ENCODE peak calls at places on chromosomes 7 and 10, in six cellular contexts. D is NCI-H1092 treated with DMSO at 0.1 percent for 48 hours, L is Daoy, T is OCI-LY7, G is M059J, E is iris pigment epithelial cell. M is an unnamed sample.

GRCh38 chr10:104642311-104643022 is 1.4 kb downstream of the SORCS3 start:
- DNase-seq in D (no peak), L (no peak), T (no peak), G (peak; percentile 17), E (peak; percentile 15), M (peak; percentile 5)

GRCh38 chr7:28016297-28016696 is 164.3 kb downstream of the JAZF1 start:
- DNase-seq in D (no peak), L (no peak), T (no peak), G (no peak), E (no peak), M (no peak)

GRCh38 chr10:116694253-116694926 is 48.0 kb downstream of the HSPA12A start:
- DNase-seq in D (no peak), L (no peak), T (no peak), G (no peak), E (no peak), M (no peak)

GRCh38 chr7:84025332-84025927 is 169.2 kb downstream of the SEMA3A start:
- DNase-seq in D (no peak), L (peak; percentile 86), T (no peak), G (peak; percentile 99), E (peak; percentile 93), M (peak; percentile 83)

GRCh38 chr10:71435571-71436267 is 39.0 kb downstream of the CDH23 start:
- DNase-seq in D (no peak), L (no peak), T (no peak), G (no peak), E (no peak), M (no peak)

GRCh38 chr10:53469383-53469782 is 696.8 kb upstream of the MBL2 start:
- DNase-seq in D (no peak), L (no peak), T (no peak), G (no peak), E (no peak), M (no peak)

GRCh38 chr7:100088621-100089457 is at the start of gene COPS6:
- DNase-seq in D (peak; percentile 79), L (peak; percentile 95), T (peak; percentile 81), G (peak; percentile 74), E (peak; percentile 73), M (peak; percentile 83)

GRCh38 chr10:3924344-3924743 is 139.3 kb upstream of the KLF6 start:
- DNase-seq in D (no peak), L (peak; percentile 87), T (no peak), G (peak; percentile 94), E (peak; percentile 89), M (peak; percentile 99)

GRCh38 chr10:101771380-101771779 is 4.5 kb downstream of the FGF8 start:
- DNase-seq in D (no peak), L (no peak), T (no peak), G (no peak), E (no peak), M (no peak)

GRCh38 chr7:40551685-40552576 is 417.1 kb downstream of the SUGCT start:
- DNase-seq in D (no peak), L (peak; percentile 83), T (no peak), G (peak; percentile 81), E (peak; percentile 94), M (peak; percentile 57)

GRCh38 chr10:129972145-129972965 is 8.3 kb upstream of the EBF3 start:
- DNase-seq in D (no peak), L (peak; percentile 35), T (no peak), G (no peak), E (no peak), M (no peak)

GRCh38 chr7:47479821-47480575 is 101.9 kb downstream of the TNS3 start:
- DNase-seq in D (no peak), L (no peak), T (peak; percentile 57), G (no peak), E (no peak), M (no peak)

GRCh38 chr7:55570218-55570873 is 2.0 kb downstream of the VOPP1 start:
- DNase-seq in D (no peak), L (no peak), T (peak; percentile 32), G (peak; percentile 39), E (no peak), M (no peak)

GRCh38 chr10:34780818-34781380 is 34.2 kb downstream of the PARD3 start:
- DNase-seq in D (peak; percentile 8), L (peak; percentile 23), T (peak; percentile 2), G (no peak), E (peak; percentile 60), M (peak; percentile 66)

GRCh38 chr10:79066460-79067240 is 2.1 kb upstream of the ZMIZ1 start:
- DNase-seq in D (peak; percentile 3), L (peak; percentile 59), T (no peak), G (peak; percentile 44), E (peak; percentile 39), M (peak; percentile 41)

M was measured in dermis blood vessel endothelial cell.